ENCODE peak calls at places on chromosomes 3 and 15, in nine cellular contexts. K is psoas muscle; T is HTR-8/SVneo; Y is NCI-H524; X is CD4-positive, CD25-positive, alpha-beta regulatory T cell; E is tibial artery; L is amniotic stem cell; P is hypothalamus; H is stimulated activated CD4-positive, alpha-beta T cell treated with anti-CD3 and anti-CD28 coated beads, Interleukin-12 subunit alpha, Interleukin-12 subunit beta, amount 100 ng/mL, for 24 hours. B is an unnamed sample.

GRCh38 chr15:23447107-23447500 is at the start of gene GOLGA6L2:
- DNase-seq in K (no peak), T (no peak), Y (no peak), X (no peak), E (no peak), L (no peak), P (no peak), H (no peak), B (no peak)

GRCh38 chr15:80951941-80952340 is 37.7 kb downstream of the MESD start:
- DNase-seq in K (no peak), T (no peak), Y (no peak), X (no peak), E (no peak), L (no peak), P (no peak), H (no peak), B (no peak)

GRCh38 chr15:70226337-70226980 is 128.7 kb upstream of the TLE3 start:
- DNase-seq in K (no peak), T (no peak), Y (no peak), X (no peak), E (no peak), L (no peak), P (no peak), H (no peak), B (no peak)

GRCh38 chr3:119604878-119605277 is 7.2 kb downstream of the PLA1A start:
- DNase-seq in K (no peak), T (no peak), Y (no peak), X (no peak), E (no peak), L (no peak), P (no peak), H (no peak), B (no peak)

GRCh38 chr3:111669926-111670630 is 74.9 kb upstream of the ZBED2 start:
- DNase-seq in K (no peak), T (no peak), Y (no peak), X (no peak), E (no peak), L (peak; percentile 25), P (no peak), H (no peak), B (no peak)

GRCh38 chr15:99169769-99170311 is 65.0 kb downstream of the SYNM start:
- DNase-seq in K (no peak), T (no peak), Y (no peak), X (no peak), E (peak; percentile 61), L (peak; percentile 39), P (no peak), H (no peak), B (no peak)

GRCh38 chr3:182889948-182890629 is 90.2 kb downstream of the DCUN1D1 start:
- DNase-seq in K (no peak), T (no peak), Y (no peak), X (no peak), E (no peak), L (no peak), P (no peak), H (no peak), B (no peak)

GRCh38 chr3:141926929-141927328 is 50.5 kb downstream of the ATP1B3 start:
- DNase-seq in K (no peak), T (no peak), Y (no peak), X (no peak), E (no peak), L (no peak), P (no peak), H (no peak), B (peak; percentile 48)

GRCh38 chr3:52663098-52663497 is 22.6 kb downstream of the PBRM1 start:
- DNase-seq in K (no peak), T (no peak), Y (no peak), X (no peak), E (no peak), L (no peak), P (no peak), H (no peak), B (no peak)

GRCh38 chr3:140904521-140904920 is 37.1 kb upstream of the SLC25A36 start:
- DNase-seq in K (no peak), T (no peak), Y (no peak), X (no peak), E (no peak), L (no peak), P (no peak), H (no peak), B (no peak)

GRCh38 chr3:194329566-194329965 is 21.6 kb downstream of the CPN2 start:
- DNase-seq in K (no peak), T (no peak), Y (no peak), X (no peak), E (no peak), L (no peak), P (no peak), H (no peak), B (no peak)

GRCh38 chr3:10570196-10570946 is 65.0 kb upstream of the ATP2B2 start:
- DNase-seq in K (no peak), T (no peak), Y (no peak), X (no peak), E (no peak), L (no peak), P (no peak), H (no peak), B (no peak)

GRCh38 chr3:149077638-149078037 is 8.7 kb downstream of the HLTF start:
- DNase-seq in K (no peak), T (no peak), Y (no peak), X (peak; percentile 4), E (no peak), L (no peak), P (no peak), H (no peak), B (no peak)

GRCh38 chr15:38226867-38227266 is 25.8 kb upstream of the SPRED1 start:
- DNase-seq in K (no peak), T (peak; percentile 30), Y (no peak), X (no peak), E (no peak), L (peak; percentile 48), P (no peak), H (no peak), B (no peak)

GRCh38 chr3:163476179-163476578 is 1602.1 kb downstream of the SI start:
- DNase-seq in K (no peak), T (no peak), Y (peak; percentile 24), X (no peak), E (no peak), L (no peak), P (no peak), H (no peak), B (no peak)

GRCh38 chr3:21665444-21665843 is 85.6 kb downstream of the ZNF385D start:
- DNase-seq in K (no peak), T (no peak), Y (no peak), X (no peak), E (no peak), L (no peak), P (no peak), H (no peak), B (no peak)

GRCh38 chr15:22811640-22812039 is 25.2 kb downstream of the NIPA1 start:
- DNase-seq in K (no peak), T (peak; percentile 10), Y (peak; percentile 20), X (peak; percentile 29), E (peak; percentile 26), L (no peak), P (peak; percentile 10), H (no peak), B (no peak)

GRCh38 chr15:101652098-101652782 is at the start of gene TM2D3:
- DNase-seq in K (peak; percentile 97), T (peak; percentile 90), Y (peak; percentile 81), X (peak; percentile 96), E (peak; percentile 89), L (peak; percentile 93), P (peak; percentile 91), H (peak; percentile 90), B (peak; percentile 99)

GRCh38 chr3:150787741-150788370 is 24.9 kb upstream of the SIAH2 start:
- DNase-seq in K (peak; percentile 91), T (peak; percentile 63), Y (peak; percentile 64), X (peak; percentile 82), E (peak; percentile 86), L (peak; percentile 61), P (peak; percentile 46), H (peak; percentile 58), B (peak; percentile 97)

GRCh38 chr3:154981201-154981600 is 98.9 kb upstream of the MME start:
- DNase-seq in K (no peak), T (no peak), Y (no peak), X (no peak), E (no peak), L (no peak), P (no peak), H (no peak), B (no peak)

GRCh38 chr3:111797035-111797717 is 61.9 kb upstream of the PHLDB2 start:
- DNase-seq in K (no peak), T (no peak), Y (no peak), X (no peak), E (no peak), L (no peak), P (no peak), H (no peak), B (no peak)

GRCh38 chr3:169619793-169620192 is 43.7 kb downstream of the MECOM start:
- DNase-seq in K (no peak), T (no peak), Y (no peak), X (no peak), E (no peak), L (no peak), P (no peak), H (no peak), B (no peak)

GRCh38 chr15:92943581-92943980 is 43.5 kb downstream of the CHD2 start:
- DNase-seq in K (no peak), T (no peak), Y (no peak), X (no peak), E (no peak), L (no peak), P (no peak), H (no peak), B (no peak)

GRCh38 chr3:34419801-34420200 is 621.4 kb downstream of the PDCD6IP start:
- DNase-seq in K (no peak), T (no peak), Y (no peak), X (no peak), E (no peak), L (no peak), P (no peak), H (no peak), B (no peak)

GRCh38 chr3:126418661-126419131 is 24.0 kb downstream of the CFAP100 start:
- DNase-seq in K (no peak), T (no peak), Y (no peak), X (no peak), E (no peak), L (no peak), P (no peak), H (no peak), B (no peak)

GRCh38 chr3:33238923-33239322 is 20.3 kb upstream of the SUSD5 start:
- DNase-seq in K (no peak), T (no peak), Y (no peak), X (no peak), E (no peak), L (no peak), P (no peak), H (no peak), B (no peak)

GRCh38 chr3:57179580-57180410 is 14.6 kb upstream of the IL17RD start:
- DNase-seq in K (no peak), T (no peak), Y (peak; percentile 6), X (no peak), E (no peak), L (no peak), P (no peak), H (no peak), B (no peak)

GRCh38 chr15:101031203-101031602 is 112.0 kb downstream of the LRRK1 start:
- DNase-seq in K (no peak), T (no peak), Y (no peak), X (no peak), E (no peak), L (no peak), P (no peak), H (no peak), B (peak; percentile 23)

GRCh38 chr3:194691481-194692281 is 6.0 kb downstream of the FAM43A start:
- DNase-seq in K (no peak), T (no peak), Y (peak; percentile 43), X (no peak), E (no peak), L (no peak), P (no peak), H (no peak), B (no peak)

GRCh38 chr15:89814112-89814742 is 425 bp downstream of the ANPEP start:
- DNase-seq in K (peak; percentile 46), T (no peak), Y (no peak), X (peak; percentile 15), E (no peak), L (no peak), P (no peak), H (no peak), B (no peak)

GRCh38 chr15:39629376-39629775 is 48.5 kb downstream of the THBS1 start:
- DNase-seq in K (no peak), T (no peak), Y (no peak), X (peak; percentile 75), E (no peak), L (no peak), P (no peak), H (peak; percentile 23), B (no peak)

B was measured in aorta.